ENCODE peak calls at places on chromosomes 13 and 19, in four cellular contexts. P is OCI-LY7, L is psoas muscle, R is PC-9. S is an unnamed sample.
A peak's percentile ranks its signal among the peaks of the same experiment; 100 is the strongest.

GRCh38 chr19:58386166-58386575 is 898 bp upstream of the RPS5 start:
- DNase-seq in P (no peak), L (no peak), R (no peak), S (no peak)

GRCh38 chr19:995051-995827 is 5.0 kb upstream of the GRIN3B start:
- DNase-seq in P (no peak), L (no peak), R (peak; percentile 75), S (no peak)

GRCh38 chr19:58563034-58563573 is 4.7 kb upstream of the UBE2M start:
- DNase-seq in P (peak; percentile 40), L (no peak), R (no peak), S (peak; percentile 47)

GRCh38 chr13:60090579-60090978 is 73.1 kb downstream of the DIAPH3 start:
- DNase-seq in P (no peak), L (no peak), R (no peak), S (no peak)

GRCh38 chr19:5340637-5341447 is at the start of gene PTPRS:
- DNase-seq in P (peak; percentile 88), L (peak; percentile 83), R (no peak), S (peak; percentile 80)

GRCh38 chr13:41137951-41138350 is 5.3 kb upstream of the KBTBD6 start:
- DNase-seq in P (no peak), L (no peak), R (no peak), S (no peak)

GRCh38 chr19:18208098-18208951 is 4.5 kb upstream of the RAB3A start:
- DNase-seq in P (peak; percentile 62), L (peak; percentile 49), R (no peak), S (peak; percentile 32)

GRCh38 chr19:41233748-41234240 is 14.8 kb downstream of the AXL start:
- DNase-seq in P (no peak), L (no peak), R (no peak), S (no peak)

GRCh38 chr19:32318884-32319520 is 26.4 kb upstream of the ZNF507 start:
- DNase-seq in P (peak; percentile 9), L (no peak), R (no peak), S (no peak)

GRCh38 chr19:39474139-39474620 is 6.5 kb upstream of the TIMM50 start:
- DNase-seq in P (peak; percentile 65), L (peak; percentile 62), R (no peak), S (peak; percentile 60)

GRCh38 chr13:39765801-39766463 is 110.5 kb downstream of the COG6 start:
- DNase-seq in P (peak; percentile 49), L (peak; percentile 18), R (no peak), S (no peak)

GRCh38 chr19:58154287-58154678 is 3.7 kb upstream of the ZNF329 start:
- DNase-seq in P (no peak), L (peak; percentile 42), R (peak; percentile 50), S (peak; percentile 46)

GRCh38 chr13:43227721-43228120 is 204.3 kb downstream of the DNAJC15 start:
- DNase-seq in P (no peak), L (no peak), R (no peak), S (no peak)

GRCh38 chr19:30744741-30745475 is 372.7 kb downstream of the ZNF536 start:
- DNase-seq in P (no peak), L (no peak), R (no peak), S (no peak)

GRCh38 chr19:1065606-1066109 is 1.3 kb upstream of the ARHGAP45 start:
- DNase-seq in P (no peak), L (no peak), R (peak; percentile 77), S (no peak)

GRCh38 chr19:10552596-10553053 is 8.9 kb downstream of the ATG4D start:
- DNase-seq in P (peak; percentile 65), L (no peak), R (no peak), S (no peak)

GRCh38 chr19:49592486-49593232 is 1.7 kb downstream of the PRR12 start:
- DNase-seq in P (peak; percentile 72), L (no peak), R (peak; percentile 58), S (no peak)

GRCh38 chr19:49595006-49595818 is 4.2 kb downstream of the PRR12 start:
- DNase-seq in P (no peak), L (no peak), R (peak; percentile 18), S (no peak)

GRCh38 chr19:49594157-49595005 is 3.4 kb downstream of the PRR12 start:
- DNase-seq in P (no peak), L (peak; percentile 16), R (peak; percentile 21), S (no peak)

GRCh38 chr19:49591731-49592485 is 926 bp downstream of the PRR12 start:
- DNase-seq in P (peak; percentile 63), L (peak; percentile 40), R (peak; percentile 56), S (peak; percentile 39)

DNA sequence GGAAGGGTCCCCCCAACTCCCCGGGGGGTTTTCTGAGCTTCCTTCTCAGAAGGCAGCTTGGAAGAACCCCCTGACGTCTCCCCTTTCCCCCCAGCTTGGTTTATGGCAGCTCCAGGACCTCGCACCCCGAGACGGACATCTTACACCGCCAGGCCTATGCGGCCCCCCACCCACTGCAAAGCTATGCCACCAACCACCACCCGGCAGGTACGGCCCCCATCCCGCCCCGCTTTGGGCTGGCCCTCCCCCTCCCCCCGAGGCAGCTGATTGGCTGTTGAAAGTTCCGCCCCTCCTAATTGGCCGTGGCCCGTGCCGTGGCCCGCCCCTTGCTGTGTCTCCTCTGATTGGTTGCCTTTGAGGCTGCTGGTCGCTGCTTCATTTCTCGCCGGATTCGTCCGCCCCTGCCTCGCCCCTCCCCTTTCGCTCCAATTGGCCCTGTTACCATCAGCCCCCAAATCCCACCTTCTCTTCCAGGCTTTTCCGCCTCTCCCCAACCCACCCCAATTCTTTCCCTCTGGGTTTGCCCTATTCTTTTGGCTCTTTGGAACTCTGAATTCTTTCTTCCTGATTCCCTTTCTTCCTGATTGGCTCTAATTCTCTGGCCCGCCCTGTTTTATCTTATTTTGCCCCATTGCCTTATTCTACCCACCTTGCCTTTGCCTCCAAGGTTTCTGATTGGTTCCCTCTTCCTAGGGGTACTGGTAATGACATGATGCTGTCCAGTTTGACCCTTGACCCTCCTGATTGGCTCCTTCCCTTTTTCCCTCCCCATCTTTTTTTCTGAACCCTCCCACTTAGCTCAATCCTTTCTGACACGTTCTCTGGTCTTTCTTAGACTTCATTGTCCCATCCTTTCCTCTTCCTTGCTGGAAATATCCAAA is 2.5 kb downstream of the PRR12 start:
- DNase-seq in P (peak; percentile 96), L (peak; percentile 95), R (peak; percentile 87), S (peak; percentile 92)
- TF ChIP-seq CTCF in P (no peak), L (no peak), R (no peak), S (no peak)

DNA sequence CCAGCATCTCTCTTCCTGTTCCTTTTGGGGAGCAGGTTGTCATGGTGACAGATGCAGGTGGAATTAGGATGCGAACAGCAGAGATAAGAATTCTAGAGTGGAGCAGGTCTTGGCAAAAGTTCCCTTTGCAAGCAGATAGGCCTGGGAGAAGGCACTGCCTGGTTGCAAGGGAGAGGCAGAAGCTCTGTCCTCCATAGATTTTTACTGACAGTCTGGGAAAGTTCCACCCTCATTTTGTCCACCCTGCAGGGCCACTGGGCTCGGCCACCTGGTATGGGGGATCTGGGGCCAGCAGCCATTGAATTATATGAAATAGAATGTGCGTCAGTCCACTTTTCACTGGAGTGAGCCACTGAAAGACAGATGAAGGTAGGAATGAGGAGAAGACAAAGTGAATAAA is 141.7 kb downstream of the IER2 start:
- DNase-seq in P (no peak), L (no peak), R (no peak), S (no peak)
- TF ChIP-seq CTCF in P (no peak), L (no peak), R (no peak), S (no peak)

GRCh38 chr19:23391239-23391638 is 4.0 kb downstream of the ZNF91 start:
- DNase-seq in P (no peak), L (no peak), R (no peak), S (no peak)

GRCh38 chr19:23392706-23393105 is 2.6 kb downstream of the ZNF91 start:
- DNase-seq in P (no peak), L (no peak), R (no peak), S (no peak)

GRCh38 chr19:23395041-23395721 is at the start of gene ZNF91:
- DNase-seq in P (peak; percentile 97), L (peak; percentile 94), R (peak; percentile 94), S (peak; percentile 96)

GRCh38 chr19:23393121-23393520 is 2.1 kb downstream of the ZNF91 start:
- DNase-seq in P (no peak), L (no peak), R (no peak), S (no peak)
- TF ChIP-seq CTCF in P (no peak), L (no peak), R (no peak), S (no peak)

GRCh38 chr13:66159526-66159925 is 1070.6 kb downstream of the PCDH9 start:
- DNase-seq in P (no peak), L (no peak), R (no peak), S (no peak)
- TF ChIP-seq CTCF in P (no peak), L (no peak), R (no peak), S (no peak)

GRCh38 chr13:19644947-19645439 is 11.5 kb downstream of the MPHOSPH8 start:
- DNase-seq in P (no peak), L (no peak), R (no peak), S (no peak)

GRCh38 chr13:19650742-19651141 is 17.3 kb downstream of the MPHOSPH8 start:
- DNase-seq in P (no peak), L (no peak), R (no peak), S (no peak)

GRCh38 chr13:19643652-19644051 is 10.2 kb downstream of the MPHOSPH8 start:
- DNase-seq in P (no peak), L (no peak), R (no peak), S (no peak)

DNA sequence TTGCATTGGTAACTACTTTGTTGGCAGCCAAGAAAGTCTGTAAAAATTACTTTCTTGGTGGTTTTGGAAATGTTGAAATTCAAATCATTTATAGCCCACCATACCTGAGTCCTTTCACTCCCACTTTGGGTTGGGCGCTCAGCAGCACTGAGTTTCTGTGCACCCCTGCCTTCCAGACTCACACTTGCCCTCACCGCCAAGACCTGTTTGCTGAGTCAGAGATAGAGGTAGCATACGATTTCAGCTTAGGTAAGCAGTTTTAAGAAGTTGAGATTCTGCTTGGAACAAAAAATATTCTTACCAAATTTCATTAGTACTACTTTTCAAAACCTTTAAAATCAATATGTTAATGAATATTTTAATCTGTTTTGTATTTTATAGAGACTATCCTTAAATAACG is 12.6 kb downstream of the MPHOSPH8 start:
- DNase-seq in P (no peak), L (no peak), R (no peak), S (no peak)
- TF ChIP-seq CTCF in P (no peak), L (no peak), R (no peak), S (no peak)

GRCh38 chr19:23436318-23436717 is 41.0 kb upstream of the ZNF91 start:
- DNase-seq in P (peak; percentile 32), L (no peak), R (no peak), S (no peak)

GRCh38 chr19:23440207-23440606 is 44.9 kb upstream of the ZNF91 start:
- DNase-seq in P (peak; percentile 24), L (no peak), R (no peak), S (no peak)

GRCh38 chr19:23439623-23440022 is 44.4 kb upstream of the ZNF91 start:
- DNase-seq in P (peak; percentile 22), L (no peak), R (no peak), S (no peak)

GRCh38 chr19:23437901-23438300 is 42.6 kb upstream of the ZNF91 start:
- DNase-seq in P (peak; percentile 11), L (no peak), R (no peak), S (no peak)

GRCh38 chr19:23436944-23437343 is 41.7 kb upstream of the ZNF91 start:
- DNase-seq in P (peak; percentile 39), L (no peak), R (no peak), S (no peak)
- TF ChIP-seq CTCF in P (peak; percentile 34), L (peak; percentile 6), R (peak; percentile 45), S (no peak)

GRCh38 chr19:54724644-54725043 is 402 bp downstream of the KIR3DL3 start:
- DNase-seq in P (no peak), L (no peak), R (no peak), S (no peak)
- TF ChIP-seq CTCF in P (no peak), L (no peak), R (no peak), S (no peak)

S was measured in body of pancreas.